ENCODE peak calls at places on chromosomes 16 and 17, in eight cellular contexts. O is AG10803; I is IMR-90; F is endothelial cell; T is ELR; X is stimulated activated CD4-positive, alpha-beta T cell treated with anti-CD3 and anti-CD28 coated beads, Interleukin-1b, Interleukin-23, amount 100 ng/mL, for 1 hour; W is heart right ventricle; A is iris pigment epithelial cell. V is an unnamed sample.

GRCh38 chr17:73586153-73586906 is 57.9 kb downstream of the SDK2 start:
- DNase-seq in I (no peak), W (no peak), O (peak), X (no peak), T (no peak), A (no peak), F (no peak), V (no peak)

GRCh38 chr16:31200821-31201510 is 1.6 kb downstream of the PYCARD start:
- DNase-seq in O (no peak), W (no peak), T (peak), F (no peak), I (no peak), A (peak), X (no peak), V (no peak)

GRCh38 chr17:80864751-80865150 is 126.9 kb upstream of the CHMP6 start:
- DNase-seq in A (no peak), I (no peak), F (no peak), X (no peak), O (no peak), T (no peak), W (no peak), V (no peak)

GRCh38 chr17:2719861-2720260 is 8.3 kb upstream of the CLUH start:
- DNase-seq in F (no peak), O (no peak), W (no peak), A (no peak), X (no peak), T (no peak), I (no peak), V (no peak)

GRCh38 chr17:63413128-63413527 is 33.0 kb downstream of the CYB561 start:
- DNase-seq in F (no peak), I (no peak), A (no peak), T (no peak), O (no peak), W (no peak), X (no peak), V (no peak)

GRCh38 chr17:6648181-6648580 is 3.2 kb downstream of the MED31 start:
- DNase-seq in F (no peak), X (no peak), O (no peak), W (no peak), T (peak), I (no peak), A (peak), V (no peak)

GRCh38 chr16:73064227-73064995 is 16.5 kb upstream of the ZFHX3 start:
- DNase-seq in W (no peak), X (no peak), A (peak), O (peak), T (peak), F (no peak), I (peak), V (peak)

GRCh38 chr17:75502746-75503329 is 12.5 kb downstream of the CASKIN2 start:
- DNase-seq in X (no peak), W (no peak), A (no peak), F (no peak), O (no peak), I (no peak), T (no peak), V (no peak)

GRCh38 chr16:85613609-85614337 is 651 bp downstream of the GSE1 start:
- DNase-seq in I (no peak), W (peak), O (no peak), T (peak), F (peak), A (peak), X (no peak), V (peak)

GRCh38 chr17:70119961-70120360 is 44.9 kb downstream of the KCNJ16 start:
- DNase-seq in A (no peak), O (peak), X (no peak), I (no peak), F (no peak), W (no peak), T (peak), V (no peak)

V was measured in NCI-H526.